ENCODE peak calls at places on chromosomes 13 and 19, in five cellular contexts. One of them, this sample, is unnamed.

GRCh38 chr19:16394111-16394510 is 69.5 kb downstream of the KLF2 start:
- DNase-seq in CD8-positive, alpha-beta T cell: no peak
- DNase-seq in AG04450: no peak
- DNase-seq in heart left ventricle: no peak
- DNase-seq in fibroblast of mammary gland: no peak
- DNase-seq in this sample: peak; percentile 33

GRCh38 chr19:36488816-36489138 is 584 bp downstream of the ZNF566 start:
- DNase-seq in CD8-positive, alpha-beta T cell: peak; percentile 74
- DNase-seq in AG04450: no peak
- DNase-seq in heart left ventricle: no peak
- DNase-seq in fibroblast of mammary gland: peak; percentile 6
- DNase-seq in this sample: no peak

GRCh38 chr13:52782486-52783448 is 43.1 kb upstream of the CNMD start:
- DNase-seq in CD8-positive, alpha-beta T cell: no peak
- DNase-seq in AG04450: no peak
- DNase-seq in heart left ventricle: peak; percentile 28
- DNase-seq in fibroblast of mammary gland: no peak
- DNase-seq in this sample: no peak

GRCh38 chr19:17681505-17682125 is 6.5 kb downstream of the UNC13A start:
- DNase-seq in CD8-positive, alpha-beta T cell: peak; percentile 40
- DNase-seq in AG04450: peak; percentile 6
- DNase-seq in heart left ventricle: no peak
- DNase-seq in fibroblast of mammary gland: peak; percentile 63
- DNase-seq in this sample: no peak

GRCh38 chr19:48630289-48631036 is 6.7 kb downstream of the DBP start:
- DNase-seq in CD8-positive, alpha-beta T cell: no peak
- DNase-seq in AG04450: no peak
- DNase-seq in heart left ventricle: peak; percentile 90
- DNase-seq in fibroblast of mammary gland: no peak
- DNase-seq in this sample: peak; percentile 49

GRCh38 chr19:29260477-29261317 is 47.7 kb upstream of the UQCRFS1 start:
- DNase-seq in CD8-positive, alpha-beta T cell: no peak
- DNase-seq in AG04450: no peak
- DNase-seq in heart left ventricle: no peak
- DNase-seq in fibroblast of mammary gland: peak; percentile 36
- DNase-seq in this sample: no peak

GRCh38 chr19:45591004-45591637 is 6.5 kb upstream of the OPA3 start:
- DNase-seq in CD8-positive, alpha-beta T cell: peak; percentile 28
- DNase-seq in AG04450: no peak
- DNase-seq in heart left ventricle: no peak
- DNase-seq in fibroblast of mammary gland: peak; percentile 39
- DNase-seq in this sample: no peak

GRCh38 chr19:33683881-33684549 is 62.3 kb downstream of the CHST8 start:
- DNase-seq in CD8-positive, alpha-beta T cell: no peak
- DNase-seq in AG04450: peak; percentile 6
- DNase-seq in heart left ventricle: peak; percentile 47
- DNase-seq in fibroblast of mammary gland: peak; percentile 7
- DNase-seq in this sample: peak; percentile 27

GRCh38 chr13:55013051-55013450 is 1984.4 kb downstream of the OLFM4 start:
- DNase-seq in CD8-positive, alpha-beta T cell: no peak
- DNase-seq in AG04450: no peak
- DNase-seq in heart left ventricle: no peak
- DNase-seq in fibroblast of mammary gland: no peak
- DNase-seq in this sample: no peak

GRCh38 chr19:55220525-55220924 is 8.0 kb downstream of the TMEM86B start:
- DNase-seq in CD8-positive, alpha-beta T cell: no peak
- DNase-seq in AG04450: no peak
- DNase-seq in heart left ventricle: no peak
- DNase-seq in fibroblast of mammary gland: no peak
- DNase-seq in this sample: no peak

GRCh38 chr19:10861118-10861651 is 10.2 kb upstream of the CARM1 start:
- DNase-seq in CD8-positive, alpha-beta T cell: peak; percentile 40
- DNase-seq in AG04450: no peak
- DNase-seq in heart left ventricle: no peak
- DNase-seq in fibroblast of mammary gland: no peak
- DNase-seq in this sample: peak; percentile 82
- TF ChIP-seq CTCF in CD8-positive, alpha-beta T cell: no peak
- TF ChIP-seq CTCF in AG04450: peak; percentile 56
- TF ChIP-seq CTCF in heart left ventricle: peak; percentile 37
- TF ChIP-seq CTCF in fibroblast of mammary gland: peak; percentile 59
- TF ChIP-seq CTCF in this sample: peak; percentile 81

GRCh38 chr13:41196620-41197019 is 2.3 kb upstream of the KBTBD7 start:
- DNase-seq in CD8-positive, alpha-beta T cell: no peak
- DNase-seq in AG04450: no peak
- DNase-seq in heart left ventricle: no peak
- DNase-seq in fibroblast of mammary gland: peak; percentile 31
- DNase-seq in this sample: no peak
- TF ChIP-seq CTCF in CD8-positive, alpha-beta T cell: no peak
- TF ChIP-seq CTCF in AG04450: peak; percentile 48
- TF ChIP-seq CTCF in heart left ventricle: no peak
- TF ChIP-seq CTCF in fibroblast of mammary gland: peak; percentile 54
- TF ChIP-seq CTCF in this sample: no peak

GRCh38 chr19:47510516-47511127 is 4.2 kb downstream of the NAPA start:
- DNase-seq in CD8-positive, alpha-beta T cell: no peak
- DNase-seq in AG04450: no peak
- DNase-seq in heart left ventricle: no peak
- DNase-seq in fibroblast of mammary gland: no peak
- DNase-seq in this sample: no peak
- TF ChIP-seq CTCF in CD8-positive, alpha-beta T cell: no peak
- TF ChIP-seq CTCF in AG04450: no peak
- TF ChIP-seq CTCF in heart left ventricle: peak; percentile 15
- TF ChIP-seq CTCF in fibroblast of mammary gland: no peak
- TF ChIP-seq CTCF in this sample: no peak

GRCh38 chr19:5864013-5864720 is 6.2 kb downstream of the FUT5 start:
- DNase-seq in CD8-positive, alpha-beta T cell: no peak
- DNase-seq in AG04450: no peak
- DNase-seq in heart left ventricle: no peak
- DNase-seq in fibroblast of mammary gland: no peak
- DNase-seq in this sample: no peak

GRCh38 chr19:5864725-5865486 is 5.4 kb downstream of the FUT5 start:
- DNase-seq in CD8-positive, alpha-beta T cell: no peak
- DNase-seq in AG04450: no peak
- DNase-seq in heart left ventricle: no peak
- DNase-seq in fibroblast of mammary gland: no peak
- DNase-seq in this sample: no peak

GRCh38 chr19:5867201-5868136 is 2.9 kb downstream of the FUT5 start:
- DNase-seq in CD8-positive, alpha-beta T cell: no peak
- DNase-seq in AG04450: no peak
- DNase-seq in heart left ventricle: no peak
- DNase-seq in fibroblast of mammary gland: no peak
- DNase-seq in this sample: no peak

GRCh38 chr19:5865772-5866171 is 4.6 kb downstream of the FUT5 start:
- DNase-seq in CD8-positive, alpha-beta T cell: no peak
- DNase-seq in AG04450: no peak
- DNase-seq in heart left ventricle: no peak
- DNase-seq in fibroblast of mammary gland: no peak
- DNase-seq in this sample: no peak

DNA sequence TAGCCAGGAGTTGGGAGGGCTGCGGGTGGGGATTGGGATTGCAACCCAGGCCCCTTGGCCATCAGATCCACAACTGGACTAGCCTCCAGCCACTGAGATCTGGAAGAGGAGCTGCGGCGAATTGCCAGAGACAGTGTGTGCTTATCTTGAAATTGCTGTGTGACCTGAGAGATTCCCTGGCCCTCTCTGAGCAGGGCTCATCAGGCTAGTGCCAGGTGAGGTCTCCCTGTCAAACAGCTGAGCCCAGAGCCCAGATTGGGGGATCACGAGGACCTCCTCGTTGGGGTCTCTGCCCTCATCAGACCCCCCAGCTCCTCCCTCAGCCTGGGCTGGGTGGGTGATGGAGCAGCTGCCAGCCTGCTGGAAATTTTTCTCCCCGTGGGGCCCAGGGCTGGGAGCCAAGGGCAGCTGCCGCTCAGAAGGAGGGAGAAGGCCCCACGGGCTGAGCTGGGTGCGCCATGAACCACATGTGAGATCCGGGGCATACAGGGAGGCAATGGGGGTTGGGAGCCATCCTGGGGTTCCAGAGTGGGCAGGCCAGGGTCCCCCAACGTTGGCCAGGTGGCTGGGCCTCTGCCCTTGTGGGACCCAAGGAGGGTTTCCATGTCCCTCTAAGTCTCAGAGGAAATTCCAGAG is 7.2 kb downstream of the FUT5 start:
- DNase-seq in CD8-positive, alpha-beta T cell: no peak
- DNase-seq in AG04450: no peak
- DNase-seq in heart left ventricle: no peak
- DNase-seq in fibroblast of mammary gland: no peak
- DNase-seq in this sample: no peak
- TF ChIP-seq CTCF in CD8-positive, alpha-beta T cell: no peak
- TF ChIP-seq CTCF in AG04450: no peak
- TF ChIP-seq CTCF in heart left ventricle: no peak
- TF ChIP-seq CTCF in fibroblast of mammary gland: no peak
- TF ChIP-seq CTCF in this sample: no peak

DNA sequence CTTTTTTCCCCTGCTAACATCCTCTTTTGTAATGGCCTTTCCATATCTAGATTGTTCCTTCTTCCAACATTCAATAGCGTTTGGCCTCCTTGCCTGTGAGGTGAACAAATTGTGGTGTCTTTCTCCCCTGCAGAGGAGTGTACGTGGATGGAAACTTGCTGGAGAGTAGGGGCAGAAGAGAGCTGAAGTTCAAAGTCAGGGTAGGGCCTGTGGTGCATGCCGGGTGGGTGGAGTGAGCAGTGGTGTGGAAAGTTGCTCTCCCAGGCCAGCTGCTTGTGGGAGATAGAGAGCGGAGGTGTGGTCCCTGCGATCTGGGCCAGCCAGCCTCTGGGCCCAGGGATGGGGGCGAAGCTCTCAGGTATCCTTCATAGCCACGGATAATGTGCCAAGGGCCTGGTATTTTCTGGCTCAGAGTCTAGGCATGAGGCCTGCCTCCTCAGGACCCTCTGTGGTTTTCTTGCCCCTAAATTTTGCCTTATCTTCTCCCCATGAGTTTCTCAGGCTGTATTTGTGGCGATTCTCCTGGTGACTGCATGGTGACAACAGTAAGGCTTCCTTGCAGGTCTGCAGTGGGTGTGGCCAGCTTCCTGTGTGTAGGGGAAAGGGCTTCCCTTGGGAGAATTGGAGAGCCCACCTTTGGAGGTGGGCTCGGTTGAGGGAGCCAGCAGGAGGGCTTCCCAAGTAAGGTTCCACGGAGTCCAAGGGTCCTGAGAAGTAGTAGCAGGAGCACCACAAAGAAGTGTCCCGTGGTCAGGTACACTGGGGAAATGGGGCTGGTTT is 6.7 kb downstream of the RGCC start:
- DNase-seq in CD8-positive, alpha-beta T cell: peak; percentile 50
- DNase-seq in AG04450: no peak
- DNase-seq in heart left ventricle: no peak
- DNase-seq in fibroblast of mammary gland: no peak
- DNase-seq in this sample: no peak
- TF ChIP-seq CTCF in CD8-positive, alpha-beta T cell: no peak
- TF ChIP-seq CTCF in AG04450: no peak
- TF ChIP-seq CTCF in heart left ventricle: no peak
- TF ChIP-seq CTCF in fibroblast of mammary gland: no peak
- TF ChIP-seq CTCF in this sample: no peak

DNA sequence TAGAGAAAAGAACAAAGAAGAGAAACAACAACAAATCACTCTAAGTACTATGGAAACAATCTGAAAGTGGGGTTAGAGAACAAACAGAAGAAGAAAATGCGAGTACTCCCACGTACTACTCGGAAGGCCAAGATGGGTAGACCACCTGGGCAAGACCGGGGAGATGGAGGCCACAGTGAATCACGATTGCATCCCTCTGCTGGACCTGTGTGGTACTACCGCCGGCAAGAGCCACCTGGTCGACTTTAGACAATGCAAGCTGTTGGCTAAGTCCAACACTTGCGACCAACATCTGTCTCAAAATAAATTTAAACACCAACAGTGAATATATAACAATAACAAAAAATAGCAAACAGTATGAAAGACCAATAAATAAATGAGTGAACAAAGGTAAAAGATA is 45.5 kb upstream of the ZNF91 start:
- DNase-seq in CD8-positive, alpha-beta T cell: no peak
- DNase-seq in AG04450: no peak
- DNase-seq in heart left ventricle: no peak
- DNase-seq in fibroblast of mammary gland: no peak
- DNase-seq in this sample: no peak
- TF ChIP-seq CTCF in CD8-positive, alpha-beta T cell: no peak
- TF ChIP-seq CTCF in AG04450: peak; percentile 42
- TF ChIP-seq CTCF in heart left ventricle: peak; percentile 26
- TF ChIP-seq CTCF in fibroblast of mammary gland: peak; percentile 36
- TF ChIP-seq CTCF in this sample: peak; percentile 14

GRCh38 chr13:96632536-96633320 is 361.5 kb downstream of the OXGR1 start:
- DNase-seq in CD8-positive, alpha-beta T cell: no peak
- DNase-seq in AG04450: no peak
- DNase-seq in heart left ventricle: no peak
- DNase-seq in fibroblast of mammary gland: peak; percentile 9
- DNase-seq in this sample: no peak

GRCh38 chr13:96637039-96637438 is 357.2 kb downstream of the OXGR1 start:
- DNase-seq in CD8-positive, alpha-beta T cell: no peak
- DNase-seq in AG04450: no peak
- DNase-seq in heart left ventricle: no peak
- DNase-seq in fibroblast of mammary gland: no peak
- DNase-seq in this sample: no peak

DNA sequence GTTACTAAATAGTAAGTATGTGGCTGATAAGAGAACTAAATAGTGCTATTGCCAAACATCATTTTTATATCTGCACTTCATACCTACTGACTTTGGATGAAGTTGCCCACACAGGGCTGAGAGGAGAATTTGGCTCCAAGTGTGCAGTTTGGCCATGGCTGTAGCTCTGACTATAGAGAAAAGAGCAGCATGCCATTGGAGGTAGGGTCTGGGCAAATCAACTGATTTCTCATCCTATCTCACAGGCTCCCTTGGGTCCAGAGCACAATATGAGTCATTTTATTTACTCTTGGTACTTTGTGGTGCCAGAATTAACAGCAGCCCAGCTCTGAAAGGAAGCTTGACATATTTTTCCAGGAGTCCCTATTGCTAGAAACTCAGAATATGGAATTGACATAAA is 358.0 kb downstream of the OXGR1 start:
- DNase-seq in CD8-positive, alpha-beta T cell: no peak
- DNase-seq in AG04450: no peak
- DNase-seq in heart left ventricle: no peak
- DNase-seq in fibroblast of mammary gland: peak; percentile 60
- DNase-seq in this sample: no peak
- TF ChIP-seq CTCF in CD8-positive, alpha-beta T cell: no peak
- TF ChIP-seq CTCF in AG04450: no peak
- TF ChIP-seq CTCF in heart left ventricle: no peak
- TF ChIP-seq CTCF in fibroblast of mammary gland: no peak
- TF ChIP-seq CTCF in this sample: no peak

GRCh38 chr19:19737559-19738332 is 4.8 kb upstream of the ZNF14 start:
- DNase-seq in CD8-positive, alpha-beta T cell: no peak
- DNase-seq in AG04450: no peak
- DNase-seq in heart left ventricle: no peak
- DNase-seq in fibroblast of mammary gland: no peak
- DNase-seq in this sample: no peak

GRCh38 chr19:19738564-19738963 is 5.7 kb upstream of the ZNF14 start:
- DNase-seq in CD8-positive, alpha-beta T cell: no peak
- DNase-seq in AG04450: no peak
- DNase-seq in heart left ventricle: no peak
- DNase-seq in fibroblast of mammary gland: no peak
- DNase-seq in this sample: no peak

GRCh38 chr19:19732579-19733501 is at the start of gene ZNF14:
- DNase-seq in CD8-positive, alpha-beta T cell: peak; percentile 94
- DNase-seq in AG04450: peak; percentile 69
- DNase-seq in heart left ventricle: peak; percentile 96
- DNase-seq in fibroblast of mammary gland: peak; percentile 91
- DNase-seq in this sample: peak; percentile 89
- TF ChIP-seq CTCF in CD8-positive, alpha-beta T cell: no peak
- TF ChIP-seq CTCF in AG04450: peak; percentile 30
- TF ChIP-seq CTCF in heart left ventricle: peak; percentile 21
- TF ChIP-seq CTCF in fibroblast of mammary gland: no peak
- TF ChIP-seq CTCF in this sample: peak; percentile 21